ENCODE peak calls at places on chromosomes 6 and 20, in six cellular contexts. T is T-helper 1 cell; Y is stimulated activated CD4-positive, alpha-beta T cell treated with anti-CD3 and anti-CD28 coated beads, Interleukin-4, amount 100 ng/mL, for 1 hour; G is HTR-8/SVneo; C is cardiac muscle cell; X is cardiac fibroblast. U is an unnamed sample.

GRCh38 chr6:45076217-45076616 is 251.9 kb upstream of the RUNX2 start:
- DNase-seq in T (no peak), Y (no peak), G (no peak), C (no peak), X (no peak), U (no peak)

GRCh38 chr20:57912227-57912582 is 202.4 kb upstream of the PMEPA1 start:
- DNase-seq in T (no peak), Y (no peak), G (no peak), C (no peak), X (no peak), U (no peak)

GRCh38 chr20:50725722-50726000 is 5.7 kb upstream of the PARD6B start:
- DNase-seq in T (no peak), Y (no peak), G (no peak), C (no peak), X (no peak), U (no peak)

GRCh38 chr6:151765444-151765886 is 42.0 kb upstream of the ESR1 start:
- DNase-seq in T (peak), Y (no peak), G (peak), C (peak), X (peak), U (peak)

GRCh38 chr6:161890133-161890833 is 616.4 kb upstream of the AGPAT4 start:
- DNase-seq in T (no peak), Y (no peak), G (no peak), C (no peak), X (peak), U (no peak)

GRCh38 chr6:254011-254410 is 38.3 kb upstream of the DUSP22 start:
- DNase-seq in T (no peak), Y (no peak), G (no peak), C (no peak), X (no peak), U (no peak)

GRCh38 chr6:110949679-110950285 is 8.7 kb upstream of the GTF3C6 start:
- DNase-seq in T (peak), Y (no peak), G (no peak), C (peak), X (peak), U (no peak)

GRCh38 chr6:145688493-145688905 is 46.8 kb downstream of the EPM2A start:
- DNase-seq in T (no peak), Y (no peak), G (no peak), C (no peak), X (no peak), U (no peak)

GRCh38 chr6:97401533-97401932 is 118.5 kb upstream of the MMS22L start:
- DNase-seq in T (no peak), Y (no peak), G (no peak), C (no peak), X (peak), U (no peak)

GRCh38 chr6:26455357-26455970 is 2.3 kb upstream of the BTN2A1 start:
- DNase-seq in T (no peak), Y (no peak), G (no peak), C (no peak), X (no peak), U (no peak)

GRCh38 chr20:47032969-47033578 is 138.4 kb downstream of the EYA2 start:
- DNase-seq in T (no peak), Y (no peak), G (no peak), C (no peak), X (no peak), U (no peak)

GRCh38 chr20:21936720-21937380 is 231.4 kb downstream of the PAX1 start:
- DNase-seq in T (no peak), Y (no peak), G (no peak), C (no peak), X (no peak), U (no peak)

GRCh38 chr6:64085126-64085525 is 449.5 kb downstream of the PHF3 start:
- DNase-seq in T (no peak), Y (no peak), G (no peak), C (no peak), X (no peak), U (no peak)

GRCh38 chr6:27836783-27837635 is 75.2 kb downstream of the OR2B2 start:
- DNase-seq in T (peak), Y (peak), G (peak), C (peak), X (peak), U (peak)

GRCh38 chr6:28218312-28219248 is 6.5 kb upstream of the ZSCAN9 start:
- DNase-seq in T (peak), Y (peak), G (peak), C (peak), X (peak), U (peak)

GRCh38 chr6:81834141-81834621 is 81.7 kb upstream of the TENT5A start:
- DNase-seq in T (no peak), Y (no peak), G (peak), C (no peak), X (peak), U (no peak)

GRCh38 chr6:107129370-107129925 is 14.1 kb upstream of the BEND3 start:
- DNase-seq in T (no peak), Y (no peak), G (no peak), C (peak), X (peak), U (no peak)

GRCh38 chr6:17705428-17705777 is 1.3 kb downstream of the NUP153 start:
- DNase-seq in T (no peak), Y (no peak), G (peak), C (peak), X (peak), U (no peak)

GRCh38 chr6:168161371-168161750 is 82.3 kb upstream of the FRMD1 start:
- DNase-seq in T (no peak), Y (no peak), G (no peak), C (no peak), X (no peak), U (no peak)

GRCh38 chr6:84752118-84752850 is 12.1 kb downstream of the TBX18 start:
- DNase-seq in T (no peak), Y (no peak), G (no peak), C (no peak), X (peak), U (no peak)

GRCh38 chr6:13406781-13407180 is 78.4 kb upstream of the TBC1D7 start:
- DNase-seq in T (no peak), Y (no peak), G (no peak), C (peak), X (peak), U (no peak)

GRCh38 chr6:7674291-7674690 is 51.6 kb upstream of the BMP6 start:
- DNase-seq in T (no peak), Y (no peak), G (no peak), C (no peak), X (peak), U (no peak)

GRCh38 chr6:33785766-33786165 is 3.2 kb downstream of the LEMD2 start:
- DNase-seq in T (no peak), Y (no peak), G (peak), C (no peak), X (no peak), U (no peak)

GRCh38 chr6:161301338-161301737 is 27.5 kb upstream of the AGPAT4 start:
- DNase-seq in T (no peak), Y (no peak), G (peak), C (peak), X (peak), U (no peak)

GRCh38 chr6:31621320-31621939 is 915 bp downstream of the PRRC2A start:
- DNase-seq in T (no peak), Y (no peak), G (no peak), C (no peak), X (no peak), U (no peak)

GRCh38 chr6:136761227-136761922 is 30.9 kb downstream of the MAP3K5 start:
- DNase-seq in T (peak), Y (no peak), G (no peak), C (peak), X (peak), U (no peak)

GRCh38 chr20:11676618-11677289 is 240.9 kb upstream of the BTBD3 start:
- DNase-seq in T (no peak), Y (peak), G (peak), C (peak), X (peak), U (no peak)

GRCh38 chr6:160462551-160463109 is 114.5 kb downstream of the SLC22A3 start:
- DNase-seq in T (peak), Y (no peak), G (peak), C (no peak), X (peak), U (peak)

GRCh38 chr6:137744877-137745276 is 122.2 kb upstream of the TNFAIP3 start:
- DNase-seq in T (no peak), Y (no peak), G (no peak), C (no peak), X (no peak), U (no peak)

GRCh38 chr6:169252805-169253189 is 849 bp downstream of the THBS2 start:
- DNase-seq in T (no peak), Y (no peak), G (no peak), C (peak), X (peak), U (no peak)

U was measured in activated naive CD8-positive, alpha-beta T cell treated with anti-CD3 and anti-CD28 coated beads for 36 hours.